ENCODE peak calls at places on chromosomes 2 and 18, in five cellular contexts. D, Z, Y, N and P are unnamed samples.

GRCh38 chr2:109112-109809 is 63.0 kb upstream of the FAM110C start:
- DNase-seq in N (no peak), D (no peak), Z (no peak), Y (no peak), P (no peak)

GRCh38 chr18:8391068-8391467 is 218.2 kb upstream of the RAB12 start:
- DNase-seq in D (no peak), N (no peak), Z (no peak), Y (no peak), P (no peak)

GRCh38 chr18:77071711-77072292 is 60.8 kb downstream of the MBP start:
- DNase-seq in Z (no peak), D (no peak), Y (peak; percentile 97), N (peak; percentile 78), P (no peak)

GRCh38 chr18:24585996-24586566 is 125.6 kb downstream of the HRH4 start:
- DNase-seq in N (no peak), Y (no peak), Z (no peak), D (no peak), P (no peak)

GRCh38 chr2:39584283-39584972 is 81.3 kb upstream of the TMEM178A start:
- DNase-seq in N (peak; percentile 35), Y (peak; percentile 82), D (no peak), Z (no peak), P (no peak)

GRCh38 chr2:16088713-16089112 is 148.4 kb downstream of the MYCN start:
- DNase-seq in Y (no peak), D (no peak), Z (no peak), N (no peak), P (no peak)

GRCh38 chr2:175152242-175152641 is 15.8 kb downstream of the ATF2 start:
- DNase-seq in N (no peak), Y (no peak), D (no peak), Z (no peak), P (no peak)

GRCh38 chr2:222364280-222364895 is 60.0 kb upstream of the SGPP2 start:
- DNase-seq in Z (no peak), Y (no peak), N (no peak), D (no peak), P (no peak)

GRCh38 chr2:197121756-197122385 is 188.7 kb downstream of the ANKRD44 start:
- DNase-seq in Y (no peak), N (no peak), Z (no peak), D (no peak), P (no peak)